ENCODE peak calls at places on chromosomes 11 and 22, in six cellular contexts. P is HCT116, A is OCI-LY7, Y is neural progenitor cell, K is PC-3, X is GM23248. W is an unnamed sample.

GRCh38 chr11:19670030-19670761 is 42.4 kb upstream of the NAV2 start:
- DNase-seq in A (no peak), K (no peak), Y (peak), X (peak), P (peak), W (no peak)

GRCh38 chr11:18650859-18651557 is 16.9 kb upstream of the SPTY2D1 start:
- DNase-seq in Y (peak), K (peak), A (peak), P (peak), X (peak), W (peak)

GRCh38 chr11:46918087-46918751 is at the start of gene LRP4:
- DNase-seq in Y (peak), P (no peak), K (no peak), A (peak), X (peak), W (peak)

GRCh38 chr11:14041565-14041964 is 79.0 kb downstream of the SPON1 start:
- DNase-seq in A (no peak), K (no peak), P (no peak), Y (no peak), X (no peak), W (no peak)

GRCh38 chr11:120260616-120261015 is 20.7 kb downstream of the POU2F3 start:
- DNase-seq in Y (no peak), X (no peak), A (no peak), P (no peak), K (no peak), W (no peak)

GRCh38 chr11:60315866-60316265 is 11.2 kb upstream of the MS4A6E start:
- DNase-seq in A (no peak), Y (peak), K (no peak), X (no peak), P (no peak), W (no peak)

GRCh38 chr22:31086703-31087330 is 5.7 kb downstream of the SMTN start:
- DNase-seq in Y (no peak), P (no peak), X (no peak), K (no peak), A (no peak), W (no peak)

GRCh38 chr22:36725366-36726006 is 21.9 kb upstream of the CACNG2 start:
- DNase-seq in K (no peak), A (no peak), P (no peak), Y (peak), X (no peak), W (no peak)

GRCh38 chr11:61141601-61142028 is 19.6 kb downstream of the VPS37C start:
- DNase-seq in Y (no peak), K (no peak), P (no peak), A (peak), X (no peak), W (peak)

GRCh38 chr22:42368379-42369249 is 63.6 kb downstream of the NFAM1 start:
- DNase-seq in A (no peak), K (no peak), Y (peak), P (no peak), X (peak), W (no peak)

GRCh38 chr22:43272301-43272700 is 70.9 kb downstream of the SCUBE1 start:
- DNase-seq in P (no peak), K (no peak), X (no peak), A (no peak), Y (no peak), W (no peak)

GRCh38 chr22:21591695-21592094 is 24.2 kb downstream of the UBE2L3 start:
- DNase-seq in P (no peak), A (no peak), X (no peak), K (peak), Y (no peak), W (no peak)

GRCh38 chr11:33160147-33160546 is 1.1 kb downstream of the CSTF3 start:
- DNase-seq in X (peak), Y (peak), K (peak), A (peak), P (no peak), W (peak)

GRCh38 chr11:2159536-2160413 is 1.2 kb downstream of the INS start:
- DNase-seq in Y (no peak), K (no peak), A (no peak), X (no peak), P (no peak), W (no peak)

GRCh38 chr11:62665630-62666258 is 632 bp downstream of the CSKMT start:
- DNase-seq in K (no peak), P (no peak), A (peak), Y (peak), X (peak), W (peak)

GRCh38 chr11:110196241-110196754 is 100.1 kb downstream of the RDX start:
- DNase-seq in Y (no peak), X (peak), P (peak), A (no peak), K (peak), W (no peak)

GRCh38 chr11:113387605-113388211 is at the start of gene ANKK1:
- DNase-seq in P (peak), K (no peak), X (no peak), A (no peak), Y (peak), W (no peak)

GRCh38 chr11:44855138-44855849 is 95.4 kb downstream of the TP53I11 start:
- DNase-seq in P (no peak), K (peak), Y (no peak), A (no peak), X (peak), W (no peak)

DNA sequence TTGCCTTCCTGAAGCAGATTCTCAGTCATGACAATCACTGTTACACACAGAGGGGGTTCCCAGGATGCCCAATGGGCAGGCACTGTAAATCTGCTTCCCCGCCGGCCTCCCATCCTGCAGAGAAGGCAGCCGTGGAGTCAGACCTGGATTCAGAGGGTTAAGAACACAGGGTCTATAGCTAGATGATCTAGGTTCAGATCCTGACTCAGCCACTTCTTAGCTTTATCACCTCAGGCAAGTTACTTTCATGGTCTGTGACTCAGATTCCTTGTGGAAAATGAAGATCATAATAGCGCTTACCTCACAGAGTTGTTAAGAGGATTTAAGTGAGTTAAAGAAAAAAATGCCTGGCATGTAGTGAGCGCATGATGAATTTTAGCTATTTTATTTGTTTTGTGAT is 95.9 kb downstream of the TIMP3 start:
- DNase-seq in P (no peak), Y (no peak), X (peak), K (no peak), A (no peak), W (no peak)
- TF ChIP-seq EZH2phosphoT487 in P (no peak), Y (no peak), X (no peak), K (no peak), A (no peak), W (no peak)

DNA sequence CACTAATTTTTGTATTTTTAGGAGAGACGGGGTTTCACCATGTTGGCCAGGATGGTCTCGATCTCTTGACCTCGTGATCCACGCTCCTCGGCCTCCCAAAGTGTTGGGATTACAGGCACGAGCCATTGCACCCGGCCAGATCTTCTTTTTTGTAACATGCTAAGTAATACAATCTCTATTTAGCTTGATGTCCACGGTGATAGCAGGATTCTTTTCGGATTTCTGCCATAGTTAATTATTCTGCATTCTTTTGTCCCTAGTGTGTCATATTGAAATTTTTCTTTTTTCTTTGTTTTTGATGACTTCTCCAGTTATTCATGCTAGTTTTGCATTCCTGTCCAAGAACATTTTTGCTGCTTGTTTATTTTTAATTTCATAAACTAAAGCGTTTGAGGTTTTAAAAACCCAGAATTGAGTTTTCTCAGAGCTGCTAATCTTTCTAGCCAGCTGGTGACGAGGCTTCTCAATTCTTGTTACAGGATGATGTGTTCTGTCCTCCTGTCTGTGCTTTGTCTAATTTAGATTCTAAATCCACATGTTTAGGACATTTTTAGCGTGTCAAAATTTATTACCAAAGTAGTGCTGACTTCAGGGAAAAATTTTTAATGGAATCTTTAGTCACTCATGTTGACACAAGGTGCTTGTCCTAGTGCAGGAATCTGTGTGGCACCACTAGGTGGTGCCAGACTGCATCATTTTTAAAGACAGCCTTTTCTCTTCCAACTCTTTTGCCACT is 21.8 kb downstream of the NF2 start:
- DNase-seq in A (peak), K (peak), Y (peak), X (peak), P (no peak), W (peak)
- TF ChIP-seq EZH2phosphoT487 in A (no peak), K (no peak), Y (no peak), X (no peak), P (no peak), W (no peak)

DNA sequence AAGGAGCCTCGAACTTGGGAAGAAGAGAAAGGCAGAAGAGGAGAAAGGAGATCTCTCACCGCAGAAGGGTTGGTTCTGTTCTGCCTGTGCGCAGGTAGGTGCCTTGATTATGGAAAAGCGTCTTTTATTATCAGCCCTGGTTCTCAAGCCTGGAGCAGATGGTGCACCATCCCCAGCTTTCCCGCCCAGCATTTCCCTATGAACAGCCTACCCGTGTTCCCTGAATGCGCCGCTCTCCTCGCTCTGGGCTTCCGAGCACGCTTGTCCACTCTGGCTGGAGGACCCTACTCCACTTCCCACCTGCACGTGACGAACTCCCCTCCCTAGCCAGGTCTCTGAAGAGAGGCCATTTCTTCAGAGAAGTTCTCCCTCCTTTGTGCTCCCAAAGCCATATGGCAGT is 15.2 kb downstream of the IGSF9B start:
- DNase-seq in P (no peak), K (no peak), A (no peak), X (no peak), Y (no peak), W (no peak)
- TF ChIP-seq EZH2phosphoT487 in P (no peak), K (no peak), A (no peak), X (no peak), Y (no peak), W (no peak)

GRCh38 chr11:112024178-112024777 is 930 bp upstream of the DLAT start:
- DNase-seq in Y (peak), A (peak), P (no peak), X (no peak), K (no peak), W (peak)
- TF ChIP-seq EZH2phosphoT487 in Y (no peak), A (no peak), P (no peak), X (no peak), K (no peak), W (no peak)

DNA sequence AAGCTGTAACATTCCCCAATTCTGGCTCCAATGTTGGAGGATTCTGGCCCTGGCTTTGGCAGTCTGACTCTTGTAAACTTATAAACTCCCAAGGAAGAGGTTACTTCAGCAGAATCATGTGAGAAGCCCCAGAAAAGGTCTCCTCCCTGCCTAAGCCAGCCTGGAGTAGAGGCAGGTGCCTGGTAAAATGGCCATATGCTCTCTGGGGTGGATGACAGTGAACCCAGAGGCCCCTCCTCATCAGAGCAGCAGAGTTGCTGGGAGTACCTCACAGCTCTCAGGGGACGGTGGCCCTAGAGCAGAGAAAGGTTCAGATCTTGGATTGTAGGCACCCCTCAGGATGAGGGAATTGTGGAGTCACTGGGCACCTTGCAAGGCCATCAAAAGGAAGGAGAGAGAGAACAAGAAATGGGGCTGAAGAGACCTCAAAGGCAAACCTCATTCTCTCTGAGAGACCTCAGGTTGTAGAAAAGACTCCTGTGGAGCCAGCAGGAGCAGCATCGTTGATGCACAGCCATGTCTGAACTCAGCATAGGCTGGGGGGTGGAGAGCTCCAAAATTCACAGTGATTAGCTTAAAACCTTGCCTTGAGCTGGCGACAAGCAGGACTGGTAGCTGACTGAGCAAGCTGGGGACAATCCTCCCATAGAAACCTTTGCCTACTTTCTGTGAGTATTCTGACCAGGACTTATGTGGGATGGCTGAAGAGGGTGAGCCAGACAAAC is 4.9 kb upstream of the P2RY6 start:
- DNase-seq in A (no peak), X (no peak), Y (no peak), P (no peak), K (no peak), W (no peak)
- TF ChIP-seq EZH2phosphoT487 in A (no peak), X (no peak), Y (no peak), P (no peak), K (no peak), W (no peak)

GRCh38 chr11:108500721-108501120 is 2.5 kb upstream of the POGLUT3 start:
- DNase-seq in Y (no peak), P (no peak), X (no peak), K (no peak), A (no peak), W (no peak)
- TF ChIP-seq EZH2phosphoT487 in Y (no peak), P (no peak), X (no peak), K (no peak), A (no peak), W (no peak)

DNA sequence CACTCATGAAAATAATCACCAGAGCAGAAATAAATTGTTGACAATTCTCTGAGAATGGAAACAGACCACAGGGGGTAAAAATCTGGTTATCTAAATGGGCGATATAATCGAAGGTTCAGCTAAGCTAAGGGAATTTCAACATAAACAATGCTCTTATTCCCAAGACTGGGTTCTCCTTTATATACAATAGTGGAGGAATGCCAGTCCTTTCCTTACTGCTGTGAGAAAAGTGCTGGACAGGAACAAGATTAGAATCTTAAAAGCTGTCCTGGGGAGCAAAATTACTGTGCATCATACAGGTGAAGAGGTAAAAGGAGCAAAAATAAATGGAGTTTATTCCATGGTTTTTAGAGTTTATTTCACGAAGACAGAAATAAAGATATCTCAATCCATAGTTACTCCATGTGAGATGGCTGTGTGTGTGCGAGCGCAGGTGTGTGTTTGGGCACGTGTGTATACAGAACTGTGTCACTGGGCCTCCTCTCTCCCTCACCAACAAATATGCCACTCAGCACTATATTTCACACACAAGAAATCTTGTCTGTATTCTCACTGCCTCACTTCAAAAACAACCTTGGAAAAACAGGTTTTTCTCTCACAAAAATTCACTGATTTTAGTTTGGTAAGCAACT is 385.6 kb downstream of the DCDC1 start:
- DNase-seq in K (no peak), X (no peak), P (no peak), A (no peak), Y (peak), W (no peak)
- TF ChIP-seq EZH2phosphoT487 in K (no peak), X (no peak), P (no peak), A (no peak), Y (no peak), W (no peak)

DNA sequence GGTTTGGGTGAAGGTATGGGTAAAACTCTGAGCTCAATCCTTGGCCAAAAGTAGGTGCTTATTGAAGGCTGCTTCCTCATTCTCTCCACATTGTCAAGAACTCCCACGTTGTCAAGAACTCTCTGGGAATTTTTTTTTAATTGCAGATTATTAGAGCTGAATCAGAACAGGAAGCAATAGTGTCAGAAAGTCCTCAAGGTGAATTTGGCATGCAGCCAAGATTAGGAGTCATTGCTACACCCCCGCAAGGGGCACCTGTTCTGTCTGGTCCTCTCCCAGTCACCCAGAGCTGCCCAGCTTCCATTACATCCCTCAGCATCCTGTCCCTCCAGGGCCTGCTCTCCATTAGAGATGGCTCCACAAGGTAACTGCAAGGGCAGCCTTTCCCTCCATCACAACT is 996.5 kb downstream of the OPCML start:
- DNase-seq in A (no peak), Y (no peak), X (no peak), P (no peak), K (no peak), W (no peak)
- TF ChIP-seq EZH2phosphoT487 in A (no peak), Y (no peak), X (no peak), P (no peak), K (no peak), W (no peak)

GRCh38 chr11:94151311-94151710 is 22.7 kb downstream of the PANX1 start:
- DNase-seq in X (peak), Y (no peak), A (no peak), P (no peak), K (no peak), W (no peak)
- TF ChIP-seq EZH2phosphoT487 in X (no peak), Y (no peak), A (no peak), P (no peak), K (no peak), W (no peak)

GRCh38 chr11:59184876-59185275 is 12.9 kb downstream of the DTX4 start:
- DNase-seq in X (no peak), A (no peak), K (no peak), P (no peak), Y (no peak), W (no peak)

GRCh38 chr11:59187020-59187419 is 15.1 kb downstream of the DTX4 start:
- DNase-seq in A (no peak), Y (no peak), X (no peak), K (no peak), P (no peak), W (no peak)

GRCh38 chr11:59187587-59187986 is 15.7 kb downstream of the DTX4 start:
- DNase-seq in A (no peak), Y (no peak), X (peak), K (no peak), P (no peak), W (no peak)

GRCh38 chr11:59185412-59185811 is 13.5 kb downstream of the DTX4 start:
- DNase-seq in P (no peak), K (no peak), Y (no peak), X (peak), A (no peak), W (no peak)

DNA sequence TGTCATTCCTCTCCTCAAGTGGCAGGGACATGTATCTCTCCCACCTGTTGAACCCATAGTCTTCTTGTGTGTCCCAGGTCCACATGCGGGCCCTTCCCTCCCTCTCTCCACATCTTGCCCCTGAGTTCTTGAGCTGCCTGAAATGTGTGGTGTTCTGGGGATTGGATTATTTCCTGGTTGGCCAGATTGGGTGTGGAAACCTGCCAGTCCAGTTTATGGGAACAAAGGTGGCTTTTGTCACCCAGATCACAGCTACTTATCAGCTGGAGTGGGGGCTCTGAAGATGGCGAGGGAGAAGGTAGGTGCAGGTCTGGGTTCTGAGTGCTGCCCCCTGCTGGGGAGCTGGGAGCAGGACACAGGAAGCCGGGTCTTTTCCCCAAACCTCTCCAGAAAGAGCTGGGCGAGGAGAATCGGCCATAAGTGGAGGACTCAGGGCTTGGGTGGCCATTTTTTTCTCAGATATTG is 14.2 kb downstream of the DTX4 start:
- DNase-seq in K (peak), X (peak), P (peak), Y (peak), A (peak), W (no peak)
- TF ChIP-seq EZH2phosphoT487 in K (no peak), X (no peak), P (no peak), Y (no peak), A (no peak), W (no peak)

W was measured in MM.1S.